ENCODE peak calls at places on chromosomes 7 and 10, in four cellular contexts. E is CD4-positive, alpha-beta T cell; Z is astrocyte of the spinal cord; G is dermis blood vessel endothelial cell. K is an unnamed sample.

GRCh38 chr10:58641708-58642107 is 129.0 kb downstream of the BICC1 start:
- DNase-seq in E (no peak), Z (peak), G (no peak), K (no peak)

GRCh38 chr10:6786579-6787031 is 206.5 kb upstream of the PRKCQ start:
- DNase-seq in Z (peak), G (peak), E (no peak), K (peak)

GRCh38 chr7:140501941-140502340 is 22.6 kb upstream of the MKRN1 start:
- DNase-seq in Z (no peak), E (no peak), G (no peak), K (no peak)

GRCh38 chr7:6655636-6656385 is 18.7 kb downstream of the ZNF316 start:
- DNase-seq in Z (no peak), E (no peak), G (no peak), K (no peak)

GRCh38 chr7:12771378-12771877 is 84.0 kb downstream of the ARL4A start:
- DNase-seq in G (peak), E (no peak), Z (peak), K (no peak)

GRCh38 chr10:29712108-29712507 is 77.3 kb upstream of the SVIL start:
- DNase-seq in Z (peak), E (no peak), G (no peak), K (no peak)

GRCh38 chr7:87926581-87927461 is 7.2 kb upstream of the ADAM22 start:
- DNase-seq in Z (peak), G (no peak), E (no peak), K (no peak)

GRCh38 chr10:44463511-44464121 is 78.7 kb upstream of the CXCL12 start:
- DNase-seq in E (no peak), G (no peak), Z (no peak), K (no peak)

GRCh38 chr10:37856881-37857286 is 526 bp downstream of the ZNF248 start:
- DNase-seq in Z (no peak), E (peak), G (no peak), K (no peak)

GRCh38 chr10:6473430-6473829 is 106.6 kb downstream of the PRKCQ start:
- DNase-seq in E (peak), Z (no peak), G (no peak), K (no peak)

GRCh38 chr10:113060221-113061053 is 110.4 kb downstream of the TCF7L2 start:
- DNase-seq in E (no peak), Z (no peak), G (peak), K (no peak)

GRCh38 chr10:2392145-2392812 is 655.0 kb upstream of the ADARB2 start:
- DNase-seq in Z (no peak), G (no peak), E (no peak), K (no peak)

GRCh38 chr10:36725581-36726520 is 399.5 kb upstream of the ANKRD30A start:
- DNase-seq in G (peak), Z (peak), E (no peak), K (peak)

GRCh38 chr10:50641636-50642035 is 17.9 kb upstream of the SGMS1 start:
- DNase-seq in Z (no peak), E (no peak), G (peak), K (no peak)

GRCh38 chr7:143222782-143223181 is 945 bp downstream of the TAS2R40 start:
- DNase-seq in G (no peak), Z (no peak), E (no peak), K (no peak)

GRCh38 chr10:80769700-80770160 is 232.0 kb downstream of the SH2D4B start:
- DNase-seq in G (no peak), E (no peak), Z (no peak), K (no peak)

GRCh38 chr7:83876593-83876992 is 227.7 kb upstream of the SEMA3E start:
- DNase-seq in Z (peak), E (no peak), G (no peak), K (no peak)

GRCh38 chr7:137953692-137954470 is 48.0 kb downstream of the CREB3L2 start:
- DNase-seq in E (no peak), Z (peak), G (peak), K (peak)

GRCh38 chr7:142405122-142405765 is 147.4 kb upstream of the PRSS58 start:
- DNase-seq in Z (no peak), E (no peak), G (no peak), K (no peak)

GRCh38 chr7:39952378-39952777 is 2.3 kb downstream of the CDK13 start:
- DNase-seq in G (no peak), Z (peak), E (no peak), K (no peak)

GRCh38 chr10:86747796-86748581 is 8.4 kb upstream of the BMPR1A start:
- DNase-seq in G (peak), E (no peak), Z (no peak), K (peak)

GRCh38 chr7:51210766-51211165 is 105.8 kb downstream of the COBL start:
- DNase-seq in Z (no peak), G (no peak), E (no peak), K (no peak)

GRCh38 chr10:25522294-25522693 is 347.5 kb downstream of the GPR158 start:
- DNase-seq in Z (no peak), E (no peak), G (no peak), K (no peak)

GRCh38 chr7:13279854-13280435 is 592.5 kb downstream of the ARL4A start:
- DNase-seq in E (no peak), G (peak), Z (peak), K (no peak)

GRCh38 chr10:127405221-127405620 is 143.9 kb upstream of the NPS start:
- DNase-seq in Z (peak), E (no peak), G (peak), K (no peak)

GRCh38 chr7:148540041-148540738 is 50.4 kb upstream of the C7orf33 start:
- DNase-seq in E (no peak), G (no peak), Z (peak), K (no peak)

GRCh38 chr7:47453093-47454056 is 128.5 kb downstream of the TNS3 start:
- DNase-seq in E (no peak), Z (peak), G (peak), K (no peak)

GRCh38 chr10:37975407-37975991 is 948 bp downstream of the ZNF25 start:
- DNase-seq in G (peak), E (no peak), Z (peak), K (no peak)

GRCh38 chr7:106071999-106072714 is 40.0 kb downstream of the SYPL1 start:
- DNase-seq in E (no peak), G (peak), Z (no peak), K (no peak)

GRCh38 chr7:24755541-24756416 is 1.5 kb downstream of the GSDME start:
- DNase-seq in Z (peak), G (peak), E (no peak), K (no peak)

GRCh38 chr7:112453505-112454171 is 3.4 kb downstream of the IFRD1 start:
- DNase-seq in E (no peak), Z (peak), G (peak), K (no peak)

GRCh38 chr10:73716251-73716650 is 18.3 kb upstream of the AGAP5 start:
- DNase-seq in Z (no peak), E (no peak), G (no peak), K (no peak)

GRCh38 chr7:143379607-143380263 is 1.4 kb upstream of the ZYX start:
- DNase-seq in E (no peak), G (no peak), Z (no peak), K (no peak)

GRCh38 chr10:97640868-97641811 is 669 bp downstream of the PI4K2A start:
- DNase-seq in E (no peak), Z (peak), G (peak), K (no peak)

GRCh38 chr7:30144659-30145321 is 10.0 kb downstream of the MTURN start:
- DNase-seq in G (no peak), Z (no peak), E (no peak), K (no peak)

GRCh38 chr10:4770766-4771553 is 55.0 kb upstream of the AKR1E2 start:
- DNase-seq in E (no peak), G (peak), Z (peak), K (peak)

GRCh38 chr10:78398385-78398784 is 364.7 kb downstream of the RPS24 start:
- DNase-seq in Z (no peak), E (no peak), G (no peak), K (no peak)

GRCh38 chr7:42247301-42247700 is 10.3 kb upstream of the GLI3 start:
- DNase-seq in Z (peak), G (peak), E (no peak), K (peak)

GRCh38 chr10:55629792-55630490 is 731.1 kb downstream of the ZWINT start:
- DNase-seq in Z (peak), G (peak), E (no peak), K (no peak)

GRCh38 chr10:124532106-124532641 is 70.6 kb downstream of the LHPP start:
- DNase-seq in Z (no peak), G (peak), E (no peak), K (no peak)

K was measured in COLO829.